ENCODE peak calls at places on chromosomes 5 and 9, in nine cellular contexts. One of them, this sample, is unnamed.

GRCh38 chr9:114270120-114270975 is 52.5 kb upstream of the ORM1 start:
- DNase-seq in aorta: no peak
- DNase-seq in PC-3: no peak
- DNase-seq in fibroblast of lung: no peak
- DNase-seq in OCI-LY7: no peak
- DNase-seq in AG04450: no peak
- DNase-seq in ovary: no peak
- DNase-seq in uterus: no peak
- DNase-seq in SK-N-SH: no peak
- DNase-seq in this sample: no peak

GRCh38 chr9:93577045-93577939 is 908 bp downstream of the PHF2 start:
- DNase-seq in PC-3: peak
- DNase-seq in ovary: peak
- DNase-seq in uterus: peak
- DNase-seq in OCI-LY7: peak
- DNase-seq in SK-N-SH: peak
- DNase-seq in aorta: no peak
- DNase-seq in AG04450: no peak
- DNase-seq in fibroblast of lung: no peak
- DNase-seq in this sample: no peak

GRCh38 chr5:95217351-95217750 is 67.5 kb downstream of the MCTP1 start:
- DNase-seq in uterus: no peak
- DNase-seq in fibroblast of lung: no peak
- DNase-seq in aorta: no peak
- DNase-seq in OCI-LY7: no peak
- DNase-seq in ovary: no peak
- DNase-seq in SK-N-SH: no peak
- DNase-seq in AG04450: no peak
- DNase-seq in PC-3: no peak
- DNase-seq in this sample: no peak

GRCh38 chr5:150353395-150353675 is 4.2 kb upstream of the TCOF1 start:
- DNase-seq in ovary: no peak
- DNase-seq in AG04450: no peak
- DNase-seq in uterus: no peak
- DNase-seq in PC-3: no peak
- DNase-seq in OCI-LY7: no peak
- DNase-seq in SK-N-SH: no peak
- DNase-seq in aorta: no peak
- DNase-seq in fibroblast of lung: no peak
- DNase-seq in this sample: no peak

GRCh38 chr5:17223375-17224185 is 6.1 kb downstream of the BASP1 start:
- DNase-seq in PC-3: no peak
- DNase-seq in SK-N-SH: no peak
- DNase-seq in AG04450: no peak
- DNase-seq in ovary: no peak
- DNase-seq in uterus: no peak
- DNase-seq in aorta: no peak
- DNase-seq in fibroblast of lung: peak
- DNase-seq in OCI-LY7: peak
- DNase-seq in this sample: no peak

GRCh38 chr9:18825775-18826174 is 207.2 kb downstream of the SAXO1 start:
- DNase-seq in uterus: no peak
- DNase-seq in ovary: no peak
- DNase-seq in PC-3: no peak
- DNase-seq in fibroblast of lung: no peak
- DNase-seq in aorta: no peak
- DNase-seq in AG04450: no peak
- DNase-seq in SK-N-SH: no peak
- DNase-seq in OCI-LY7: no peak
- DNase-seq in this sample: no peak

GRCh38 chr9:32644698-32645097 is 9.2 kb upstream of the TAF1L start:
- DNase-seq in OCI-LY7: no peak
- DNase-seq in AG04450: peak
- DNase-seq in PC-3: peak
- DNase-seq in ovary: no peak
- DNase-seq in aorta: no peak
- DNase-seq in SK-N-SH: no peak
- DNase-seq in uterus: no peak
- DNase-seq in fibroblast of lung: peak
- DNase-seq in this sample: peak

GRCh38 chr5:1746371-1747078 is 53.1 kb downstream of the MRPL36 start:
- DNase-seq in ovary: no peak
- DNase-seq in uterus: peak
- DNase-seq in AG04450: no peak
- DNase-seq in OCI-LY7: no peak
- DNase-seq in fibroblast of lung: no peak
- DNase-seq in SK-N-SH: no peak
- DNase-seq in aorta: peak
- DNase-seq in PC-3: no peak
- DNase-seq in this sample: peak

GRCh38 chr5:54528633-54529032 is 11.1 kb downstream of the SNX18 start:
- DNase-seq in SK-N-SH: no peak
- DNase-seq in aorta: no peak
- DNase-seq in PC-3: no peak
- DNase-seq in fibroblast of lung: no peak
- DNase-seq in ovary: peak
- DNase-seq in AG04450: no peak
- DNase-seq in OCI-LY7: no peak
- DNase-seq in uterus: no peak
- DNase-seq in this sample: no peak

GRCh38 chr9:79195904-79196303 is 375.9 kb upstream of the TLE4 start:
- DNase-seq in PC-3: no peak
- DNase-seq in AG04450: peak
- DNase-seq in OCI-LY7: no peak
- DNase-seq in uterus: no peak
- DNase-seq in fibroblast of lung: peak
- DNase-seq in aorta: no peak
- DNase-seq in ovary: no peak
- DNase-seq in SK-N-SH: no peak
- DNase-seq in this sample: no peak

GRCh38 chr5:159099049-159099760 is 511 bp downstream of the EBF1 start:
- DNase-seq in ovary: peak
- DNase-seq in PC-3: peak
- DNase-seq in AG04450: no peak
- DNase-seq in uterus: peak
- DNase-seq in OCI-LY7: peak
- DNase-seq in fibroblast of lung: peak
- DNase-seq in aorta: peak
- DNase-seq in SK-N-SH: peak
- DNase-seq in this sample: no peak

GRCh38 chr5:10724799-10725507 is 36.1 kb downstream of the DAP start:
- DNase-seq in SK-N-SH: peak
- DNase-seq in AG04450: peak
- DNase-seq in ovary: no peak
- DNase-seq in PC-3: peak
- DNase-seq in uterus: peak
- DNase-seq in fibroblast of lung: peak
- DNase-seq in OCI-LY7: no peak
- DNase-seq in aorta: peak
- DNase-seq in this sample: no peak

GRCh38 chr5:59206132-59206581 is 623.3 kb downstream of the RAB3C start:
- DNase-seq in aorta: no peak
- DNase-seq in PC-3: peak
- DNase-seq in fibroblast of lung: peak
- DNase-seq in AG04450: no peak
- DNase-seq in ovary: no peak
- DNase-seq in uterus: no peak
- DNase-seq in SK-N-SH: no peak
- DNase-seq in OCI-LY7: no peak
- DNase-seq in this sample: no peak

GRCh38 chr9:83622814-83623633 is at the start of gene IDNK:
- DNase-seq in AG04450: no peak
- DNase-seq in uterus: peak
- DNase-seq in SK-N-SH: peak
- DNase-seq in aorta: peak
- DNase-seq in ovary: peak
- DNase-seq in PC-3: peak
- DNase-seq in OCI-LY7: peak
- DNase-seq in fibroblast of lung: peak
- DNase-seq in this sample: no peak

GRCh38 chr5:135376961-135377621 is 21.9 kb downstream of the MACROH2A1 start:
- DNase-seq in uterus: no peak
- DNase-seq in ovary: no peak
- DNase-seq in aorta: no peak
- DNase-seq in fibroblast of lung: no peak
- DNase-seq in AG04450: no peak
- DNase-seq in SK-N-SH: peak
- DNase-seq in OCI-LY7: no peak
- DNase-seq in PC-3: no peak
- DNase-seq in this sample: no peak

GRCh38 chr5:106680330-106680729 is 990.4 kb downstream of the EFNA5 start:
- DNase-seq in fibroblast of lung: no peak
- DNase-seq in uterus: no peak
- DNase-seq in ovary: no peak
- DNase-seq in AG04450: no peak
- DNase-seq in aorta: no peak
- DNase-seq in PC-3: no peak
- DNase-seq in OCI-LY7: no peak
- DNase-seq in SK-N-SH: no peak
- DNase-seq in this sample: no peak

GRCh38 chr9:92097997-92098482 is 17.2 kb downstream of the SPTLC1 start:
- DNase-seq in ovary: peak
- DNase-seq in PC-3: no peak
- DNase-seq in SK-N-SH: no peak
- DNase-seq in OCI-LY7: no peak
- DNase-seq in aorta: peak
- DNase-seq in fibroblast of lung: peak
- DNase-seq in uterus: peak
- DNase-seq in AG04450: no peak
- DNase-seq in this sample: peak

DNA sequence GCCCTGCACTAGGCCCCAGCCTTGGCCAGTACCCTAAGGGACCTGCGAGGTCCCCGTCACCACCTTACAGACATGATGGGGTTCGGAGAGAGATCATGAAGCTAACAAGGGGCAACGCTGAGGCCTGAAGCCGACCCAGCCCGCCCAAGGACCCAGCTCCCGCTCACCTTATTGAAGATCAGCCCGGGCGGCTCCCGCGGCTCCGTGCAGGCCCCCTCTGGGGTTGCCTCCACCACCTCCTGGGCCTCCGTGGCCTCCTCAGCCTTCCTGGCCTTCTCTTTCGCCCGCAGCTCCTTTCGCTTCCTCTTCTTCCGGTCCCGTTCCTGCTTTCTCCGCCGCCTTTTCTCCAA is 3.6 kb downstream of the SURF6 start:
- DNase-seq in SK-N-SH: no peak
- DNase-seq in PC-3: no peak
- DNase-seq in fibroblast of lung: no peak
- DNase-seq in OCI-LY7: no peak
- DNase-seq in aorta: no peak
- DNase-seq in AG04450: no peak
- DNase-seq in uterus: no peak
- DNase-seq in ovary: no peak
- DNase-seq in this sample: no peak
- H3K4me3 ChIP-seq in SK-N-SH: no peak
- H3K4me3 ChIP-seq in PC-3: no peak
- H3K4me3 ChIP-seq in fibroblast of lung: no peak
- H3K4me3 ChIP-seq in OCI-LY7: no peak
- H3K4me3 ChIP-seq in aorta: no peak
- H3K4me3 ChIP-seq in AG04450: no peak
- H3K4me3 ChIP-seq in uterus: no peak
- H3K4me3 ChIP-seq in ovary: no peak
- H3K4me3 ChIP-seq in this sample: no peak

DNA sequence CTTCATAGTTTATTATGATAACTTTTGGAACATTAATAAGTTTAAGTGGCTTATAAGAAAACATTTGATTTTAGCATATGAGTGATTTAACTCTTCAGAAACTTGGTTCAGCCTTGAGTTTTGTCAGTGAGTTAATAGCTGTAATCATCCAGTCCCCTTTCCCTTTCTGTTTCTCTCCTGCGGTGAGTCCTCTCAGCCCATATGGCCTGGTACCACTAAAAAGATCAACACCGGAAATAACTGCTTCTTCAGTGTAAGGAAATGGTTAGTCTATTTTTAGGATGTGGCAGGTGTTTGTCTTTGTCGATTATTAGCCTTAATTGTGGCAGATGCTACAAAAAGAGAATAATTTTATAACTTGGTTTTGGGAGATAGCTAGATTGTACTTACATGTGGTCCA is 120.2 kb upstream of the GRHPR start:
- DNase-seq in uterus: no peak
- DNase-seq in fibroblast of lung: no peak
- DNase-seq in OCI-LY7: peak
- DNase-seq in ovary: no peak
- DNase-seq in aorta: no peak
- DNase-seq in PC-3: no peak
- DNase-seq in AG04450: no peak
- DNase-seq in SK-N-SH: no peak
- DNase-seq in this sample: no peak
- H3K27ac ChIP-seq in uterus: no peak
- H3K27ac ChIP-seq in fibroblast of lung: no peak
- H3K27ac ChIP-seq in OCI-LY7: peak
- H3K27ac ChIP-seq in ovary: no peak
- H3K27ac ChIP-seq in aorta: no peak
- H3K27ac ChIP-seq in PC-3: no peak
- H3K27ac ChIP-seq in AG04450: no peak
- H3K27ac ChIP-seq in SK-N-SH: no peak
- H3K27ac ChIP-seq in this sample: no peak

GRCh38 chr5:77211691-77212047 is 1.2 kb downstream of the PDE8B start:
- DNase-seq in AG04450: no peak
- DNase-seq in OCI-LY7: no peak
- DNase-seq in aorta: no peak
- DNase-seq in ovary: no peak
- DNase-seq in PC-3: no peak
- DNase-seq in fibroblast of lung: no peak
- DNase-seq in uterus: no peak
- DNase-seq in SK-N-SH: no peak
- DNase-seq in this sample: no peak
- H3K4me3 ChIP-seq in AG04450: no peak
- H3K4me3 ChIP-seq in OCI-LY7: no peak
- H3K4me3 ChIP-seq in aorta: peak
- H3K4me3 ChIP-seq in ovary: peak
- H3K4me3 ChIP-seq in PC-3: peak
- H3K4me3 ChIP-seq in fibroblast of lung: no peak
- H3K4me3 ChIP-seq in uterus: peak
- H3K4me3 ChIP-seq in SK-N-SH: peak
- H3K4me3 ChIP-seq in this sample: no peak

DNA sequence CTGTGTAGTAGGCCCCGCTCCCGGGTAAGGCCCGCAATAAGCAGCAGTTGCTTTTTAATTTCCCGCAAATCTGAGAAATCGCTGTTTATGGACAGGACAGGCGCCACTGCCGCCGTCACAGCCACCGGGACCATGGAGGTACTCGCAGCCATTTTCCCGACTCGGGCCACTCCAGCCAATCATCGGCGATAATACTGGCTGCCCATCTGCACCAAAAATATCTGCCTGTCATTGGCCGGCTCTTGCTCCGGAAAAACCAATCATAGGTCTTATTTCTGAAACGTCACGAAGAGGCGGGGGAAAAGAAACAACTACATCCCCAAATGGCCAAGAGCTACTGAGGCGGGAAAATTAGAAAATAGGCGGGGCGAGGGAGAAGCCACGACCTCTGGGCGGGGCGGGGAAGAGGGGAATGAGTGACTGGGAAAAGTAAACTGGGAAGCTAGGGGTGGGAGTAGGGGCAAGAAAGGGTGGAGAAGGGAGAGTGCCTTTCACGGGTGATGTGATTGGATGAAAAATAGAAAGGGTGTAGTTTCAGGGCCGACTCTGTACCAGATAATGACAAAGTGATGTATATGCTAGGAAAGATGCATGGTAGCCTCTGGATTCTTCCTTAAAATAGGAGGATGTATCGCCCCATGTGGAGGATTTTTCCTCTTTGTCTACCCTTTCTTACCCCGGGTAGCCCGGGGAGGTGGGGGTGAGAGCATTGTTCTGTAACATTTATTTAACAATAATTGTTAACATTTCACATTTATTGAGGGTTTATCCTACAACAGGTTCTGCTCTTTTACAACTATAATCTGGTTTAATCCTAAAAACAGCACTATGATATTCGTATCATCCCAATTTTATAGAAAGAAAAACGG is at the start of gene CDC23:
- DNase-seq in fibroblast of lung: peak
- DNase-seq in ovary: peak
- DNase-seq in aorta: peak
- DNase-seq in OCI-LY7: peak
- DNase-seq in AG04450: peak
- DNase-seq in PC-3: peak
- DNase-seq in SK-N-SH: peak
- DNase-seq in uterus: peak
- DNase-seq in this sample: peak
- H3K27ac ChIP-seq in fibroblast of lung: peak
- H3K27ac ChIP-seq in ovary: peak
- H3K27ac ChIP-seq in aorta: peak
- H3K27ac ChIP-seq in OCI-LY7: peak
- H3K27ac ChIP-seq in AG04450: peak
- H3K27ac ChIP-seq in PC-3: no peak
- H3K27ac ChIP-seq in SK-N-SH: peak
- H3K27ac ChIP-seq in uterus: peak
- H3K27ac ChIP-seq in this sample: no peak

This sample was measured in RWPE2.